ENCODE peak calls at places on chromosomes 1 and 21, in four cellular contexts. M is colonic mucosa, A is BE2C, U is A549. X is an unnamed sample.

GRCh38 chr1:112694363-112694929 is 12.5 kb downstream of the RHOC start:
- DNase-seq in M (no peak), A (no peak), U (no peak), X (no peak)

GRCh38 chr1:184945678-184946412 is 28.5 kb downstream of the NIBAN1 start:
- DNase-seq in U (no peak), M (no peak), A (no peak), X (peak; percentile 75)

GRCh38 chr1:23392125-23392855 is 22.7 kb upstream of the ZNF436 start:
- DNase-seq in A (no peak), U (no peak), M (no peak), X (no peak)

GRCh38 chr1:206742702-206743383 is 27.7 kb upstream of the IL19 start:
- DNase-seq in U (no peak), A (no peak), M (no peak), X (no peak)

GRCh38 chr1:67418839-67419586 is 11.2 kb downstream of the SERBP1 start:
- DNase-seq in U (no peak), A (no peak), M (no peak), X (no peak)

GRCh38 chr1:67479146-67479891 is 49.1 kb upstream of the SERBP1 start:
- DNase-seq in M (no peak), U (no peak), A (no peak), X (peak; percentile 60)

GRCh38 chr1:236419502-236419901 is 25.4 kb downstream of the EDARADD start:
- DNase-seq in U (no peak), A (no peak), M (no peak), X (no peak)

GRCh38 chr1:232422901-232423300 is 207.0 kb downstream of the SIPA1L2 start:
- DNase-seq in M (no peak), A (no peak), U (no peak), X (no peak)

GRCh38 chr1:245375789-245376188 is 221.0 kb downstream of the KIF26B start:
- DNase-seq in A (no peak), M (no peak), U (no peak), X (no peak)

GRCh38 chr1:165949335-165950130 is 122.1 kb downstream of the UCK2 start:
- DNase-seq in M (no peak), A (no peak), U (no peak), X (peak; percentile 75)

GRCh38 chr21:45383111-45383614 is 21.8 kb upstream of the COL18A1 start:
- DNase-seq in M (no peak), A (peak; percentile 4), U (no peak), X (no peak)

GRCh38 chr1:201072149-201072548 is 40.1 kb downstream of the CACNA1S start:
- DNase-seq in M (no peak), A (no peak), U (peak; percentile 12), X (no peak)

GRCh38 chr1:183685112-183685713 is 32.1 kb upstream of the APOBEC4 start:
- DNase-seq in M (no peak), A (peak; percentile 19), U (peak; percentile 61), X (peak; percentile 68)

GRCh38 chr1:67956096-67956495 is 94.3 kb downstream of the DIRAS3 start:
- DNase-seq in A (no peak), M (no peak), U (no peak), X (no peak)

GRCh38 chr1:222370911-222371717 is 176.8 kb downstream of the HHIPL2 start:
- DNase-seq in A (no peak), M (no peak), U (peak; percentile 4), X (peak; percentile 52)

GRCh38 chr1:228646717-228647522 is 88.4 kb upstream of the RHOU start:
- DNase-seq in U (peak; percentile 83), M (peak; percentile 45), A (peak; percentile 39), X (peak; percentile 62)

GRCh38 chr1:230321341-230321740 is 104.8 kb downstream of the PGBD5 start:
- DNase-seq in M (no peak), A (no peak), U (no peak), X (no peak)

GRCh38 chr1:77506771-77507170 is 175.7 kb downstream of the ZZZ3 start:
- DNase-seq in M (no peak), U (no peak), A (no peak), X (no peak)

GRCh38 chr1:117656202-117656641 is 50.4 kb downstream of the TENT5C start:
- DNase-seq in M (peak; percentile 37), U (no peak), A (no peak), X (no peak)

GRCh38 chr1:192603218-192603787 is 27.7 kb downstream of the RGS1 start:
- DNase-seq in U (no peak), M (no peak), A (no peak), X (no peak)

GRCh38 chr1:111471012-111471411 is 2.8 kb upstream of the C1orf162 start:
- DNase-seq in A (no peak), M (peak; percentile 35), U (no peak), X (no peak)

GRCh38 chr1:223011230-223011856 is 131.7 kb downstream of the TLR5 start:
- DNase-seq in U (no peak), M (no peak), A (no peak), X (no peak)

GRCh38 chr1:9787702-9788101 is 36.1 kb downstream of the CLSTN1 start:
- DNase-seq in M (no peak), A (no peak), U (no peak), X (no peak)

GRCh38 chr1:214514032-214514818 is 37.2 kb downstream of the PTPN14 start:
- DNase-seq in U (no peak), A (no peak), M (no peak), X (no peak)

GRCh38 chr1:24640288-24640687 is 2.8 kb upstream of the SRRM1 start:
- DNase-seq in U (no peak), A (no peak), M (peak; percentile 32), X (peak; percentile 34)

GRCh38 chr21:45403133-45403824 is 1.7 kb upstream of the COL18A1 start:
- DNase-seq in U (no peak), M (no peak), A (no peak), X (no peak)

GRCh38 chr21:15028186-15028585 is 36.6 kb downstream of the NRIP1 start:
- DNase-seq in A (no peak), M (no peak), U (no peak), X (no peak)

GRCh38 chr1:222786107-222786506 is 28.7 kb upstream of the DISP1 start:
- DNase-seq in M (no peak), U (no peak), A (no peak), X (no peak)

DNA sequence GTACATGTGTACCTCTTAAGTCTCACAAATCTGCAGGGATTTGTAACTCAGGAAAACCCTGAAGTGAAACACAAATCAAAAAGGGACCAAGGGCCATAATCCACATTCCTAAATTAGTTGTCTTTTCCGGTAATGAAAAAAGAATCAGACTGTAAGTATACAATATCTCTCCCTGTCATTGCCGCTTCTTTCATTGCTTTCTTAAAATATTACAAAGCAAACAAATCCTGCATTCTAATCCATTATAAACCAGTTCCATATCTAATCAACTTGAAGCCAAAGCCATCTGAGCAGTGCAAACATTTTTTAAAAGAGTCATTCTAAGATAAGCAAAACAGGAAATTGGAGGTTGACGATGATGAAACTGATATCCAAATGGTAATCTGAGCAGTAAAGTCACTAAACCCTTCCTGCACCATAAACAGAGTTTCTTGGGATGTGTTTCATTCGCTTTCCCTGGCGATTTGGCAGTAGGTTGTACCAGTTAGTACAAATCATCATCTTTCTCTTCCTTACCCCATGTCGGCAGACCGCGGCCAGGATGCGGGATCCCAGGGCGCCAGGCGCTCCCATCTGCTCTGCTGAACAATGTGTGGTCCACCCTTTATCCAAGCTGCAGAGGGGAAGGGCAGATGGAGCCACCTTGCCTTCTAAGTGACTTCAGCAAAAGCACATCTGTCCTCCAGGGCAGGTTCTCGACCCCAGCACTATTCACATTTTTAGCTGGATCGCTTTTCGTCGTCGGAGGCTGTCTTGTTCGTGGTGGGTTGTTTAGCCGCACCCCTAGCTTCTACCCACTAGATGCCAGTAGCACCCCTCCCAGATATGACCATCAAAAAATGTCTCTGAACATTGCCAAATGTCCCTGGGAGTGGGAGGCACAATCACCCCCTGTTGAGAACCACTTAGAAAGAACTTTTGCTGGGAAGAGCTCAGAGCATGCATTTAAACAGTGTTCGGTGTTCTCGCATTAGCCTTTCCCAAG is 58.4 kb upstream of the SIM2 start:
- DNase-seq in U (no peak), M (no peak), A (no peak), X (no peak)
- TF ChIP-seq CTCF in U (no peak), M (no peak), A (no peak), X (no peak)

GRCh38 chr1:26283871-26284596 is 4.1 kb downstream of the SH3BGRL3 start:
- DNase-seq in M (no peak), A (no peak), U (no peak), X (no peak)
- H3K4me1 ChIP-seq in M (peaks cover 13% of the 10 kb centered on the region), A (no peaks in the 10 kb centered on the region), U (peaks cover 29% of the 10 kb centered on the region), X (peaks cover 7% of the 10 kb centered on the region)

DNA sequence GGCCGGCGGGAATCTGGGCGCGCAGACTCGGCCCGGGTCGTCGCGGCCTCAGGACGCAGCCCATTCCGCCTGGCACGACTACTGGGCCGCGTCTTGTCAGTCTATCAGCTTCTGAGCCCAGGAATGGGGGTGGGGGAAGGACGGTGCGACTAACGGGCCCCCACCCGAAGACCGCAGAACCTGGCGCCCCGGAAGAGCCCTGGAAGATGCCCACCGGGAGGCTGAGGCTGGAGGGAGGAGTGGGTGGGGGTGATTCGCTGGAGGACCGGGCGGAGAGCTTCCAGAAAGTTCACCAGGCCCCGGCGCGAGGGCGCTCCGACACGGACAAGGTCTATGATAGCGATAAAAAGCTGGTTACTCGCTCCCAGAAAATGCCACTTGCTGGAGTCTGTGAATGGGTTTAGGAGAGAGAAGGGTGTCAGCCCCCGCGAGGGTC is 1.7 kb upstream of the DMRTA2 start:
- DNase-seq in U (no peak), M (no peak), A (no peak), X (no peak)
- H3K4me3 ChIP-seq in U (peak overlapping the region; percentile 58), M (no peak overlapping the region), A (no peak overlapping the region), X (no peak overlapping the region)

GRCh38 chr1:43334453-43335205 is 3.0 kb upstream of the MPL start:
- DNase-seq in A (no peak), M (no peak), U (no peak), X (no peak)
- TF ChIP-seq CTCF in A (no peak), M (no peak), U (no peak), X (no peak)

X was measured in cardiac muscle cell.